ENCODE peak calls at places on chromosome 17, in nine cellular contexts. N, C, J, F, Q, E, U, V and M are unnamed samples.

GRCh38 chr17:27315322-27315721 is 21.4 kb downstream of the WSB1 start:
- DNase-seq in N (no peak), C (peak), J (peak), F (no peak), Q (no peak), E (no peak), U (no peak), V (no peak), M (peak)

GRCh38 chr17:74851612-74852236 is 8.0 kb downstream of the GRIN2C start:
- DNase-seq in N (peak), C (no peak), J (no peak), F (peak), Q (no peak), E (no peak), U (no peak), V (no peak), M (no peak)

GRCh38 chr17:77526259-77526711 is 385.5 kb downstream of the SEC14L1 start:
- DNase-seq in N (no peak), C (no peak), J (no peak), F (no peak), Q (no peak), E (no peak), U (no peak), V (no peak), M (no peak)

GRCh38 chr17:59845595-59846390 is 47.0 kb downstream of the TUBD1 start:
- DNase-seq in N (peak), C (no peak), J (no peak), F (peak), Q (no peak), E (no peak), U (peak), V (no peak), M (peak)

GRCh38 chr17:81539571-81539900 is 11.4 kb downstream of the FSCN2 start:
- DNase-seq in N (no peak), C (no peak), J (no peak), F (no peak), Q (no peak), E (no peak), U (no peak), V (no peak), M (no peak)

GRCh38 chr17:64320613-64321553 is 57.8 kb upstream of the TEX2 start:
- DNase-seq in N (peak), C (peak), J (peak), F (peak), Q (peak), E (peak), U (peak), V (peak), M (peak)

GRCh38 chr17:61144137-61144536 is 255.5 kb upstream of the TBX2 start:
- DNase-seq in N (no peak), C (peak), J (no peak), F (no peak), Q (no peak), E (no peak), U (no peak), V (no peak), M (no peak)

GRCh38 chr17:47850692-47851573 is at the start of gene SP6:
- DNase-seq in N (peak), C (peak), J (peak), F (peak), Q (no peak), E (peak), U (peak), V (peak), M (peak)

GRCh38 chr17:77723071-77723908 is 235.2 kb upstream of the TNRC6C start:
- DNase-seq in N (no peak), C (no peak), J (no peak), F (no peak), Q (no peak), E (no peak), U (no peak), V (no peak), M (no peak)

GRCh38 chr17:27660436-27660835 is 29.4 kb downstream of the LGALS9 start:
- DNase-seq in N (no peak), C (no peak), J (no peak), F (no peak), Q (no peak), E (no peak), U (no peak), V (no peak), M (no peak)

GRCh38 chr17:17904171-17905035 is 67.6 kb upstream of the SREBF1 start:
- DNase-seq in N (no peak), C (no peak), J (no peak), F (no peak), Q (no peak), E (no peak), U (no peak), V (no peak), M (no peak)

GRCh38 chr17:65193305-65194293 is 56.4 kb downstream of the RGS9 start:
- DNase-seq in N (no peak), C (no peak), J (no peak), F (no peak), Q (no peak), E (no peak), U (no peak), V (no peak), M (no peak)

GRCh38 chr17:77906377-77906871 is 52.1 kb upstream of the TNRC6C start:
- DNase-seq in N (no peak), C (no peak), J (no peak), F (no peak), Q (no peak), E (no peak), U (no peak), V (no peak), M (no peak)

GRCh38 chr17:42198897-42199296 is 4.6 kb upstream of the GHDC start:
- DNase-seq in N (no peak), C (no peak), J (no peak), F (no peak), Q (no peak), E (no peak), U (no peak), V (no peak), M (no peak)

GRCh38 chr17:80942360-80943345 is 49.0 kb upstream of the CHMP6 start:
- DNase-seq in N (peak), C (no peak), J (peak), F (no peak), Q (no peak), E (no peak), U (no peak), V (no peak), M (peak)

GRCh38 chr17:5539286-5539685 is 45.0 kb downstream of the NLRP1 start:
- DNase-seq in N (no peak), C (no peak), J (no peak), F (no peak), Q (no peak), E (no peak), U (no peak), V (no peak), M (no peak)

GRCh38 chr17:57142925-57143324 is 57.9 kb downstream of the AKAP1 start:
- DNase-seq in N (no peak), C (no peak), J (peak), F (no peak), Q (no peak), E (no peak), U (no peak), V (no peak), M (peak)

GRCh38 chr17:47352848-47353247 is 29.1 kb downstream of the EFCAB13 start:
- DNase-seq in N (no peak), C (no peak), J (no peak), F (no peak), Q (no peak), E (no peak), U (no peak), V (no peak), M (no peak)

GRCh38 chr17:45334231-45334630 is 17.4 kb upstream of the MAP3K14 start:
- DNase-seq in N (peak), C (no peak), J (no peak), F (peak), Q (no peak), E (no peak), U (no peak), V (no peak), M (no peak)

GRCh38 chr17:4833941-4834501 is 881 bp downstream of the MINK1 start:
- DNase-seq in N (no peak), C (peak), J (peak), F (peak), Q (peak), E (no peak), U (peak), V (no peak), M (peak)

GRCh38 chr17:59406278-59406677 is 74.8 kb downstream of the YPEL2 start:
- DNase-seq in N (no peak), C (no peak), J (no peak), F (peak), Q (no peak), E (no peak), U (no peak), V (no peak), M (no peak)

GRCh38 chr17:15744885-15745284 is 12.8 kb downstream of the TBC1D26 start:
- DNase-seq in N (no peak), C (peak), J (no peak), F (peak), Q (no peak), E (no peak), U (peak), V (no peak), M (peak)

GRCh38 chr17:47701603-47702002 is 7.6 kb downstream of the TBKBP1 start:
- DNase-seq in N (no peak), C (peak), J (no peak), F (no peak), Q (no peak), E (no peak), U (no peak), V (no peak), M (no peak)